ENCODE peak calls at places on chromosome 14, in seven cellular contexts. K is A549; Z is uterus; B is upper lobe of right lung; U is CD8-positive, alpha-beta T cell; X is RWPE2; V is Panc1. J is an unnamed sample.

GRCh38 chr14:33488547-33488946 is 462.3 kb downstream of the EGLN3 start:
- DNase-seq in U (no peak), X (no peak), V (no peak), B (no peak), K (no peak), Z (no peak), J (no peak)

GRCh38 chr14:70934502-70935134 is 27.4 kb downstream of the PCNX1 start:
- DNase-seq in K (no peak), B (no peak), U (no peak), Z (no peak), V (no peak), X (no peak), J (no peak)

GRCh38 chr14:74401504-74402241 is 24.3 kb downstream of the SYNDIG1L start:
- DNase-seq in B (no peak), Z (no peak), K (no peak), X (peak; percentile 68), U (peak; percentile 61), V (no peak), J (peak; percentile 91)

GRCh38 chr14:22319526-22320352 is 269.3 kb downstream of the DAD1 start:
- DNase-seq in V (no peak), K (peak; percentile 73), Z (peak; percentile 57), B (no peak), U (no peak), X (no peak), J (peak; percentile 82)

GRCh38 chr14:35229495-35230089 is 62.6 kb upstream of the PSMA6 start:
- DNase-seq in V (no peak), X (no peak), U (no peak), Z (no peak), B (no peak), K (no peak), J (no peak)

GRCh38 chr14:92690171-92691011 is 58.0 kb downstream of the LGMN start:
- DNase-seq in K (peak; percentile 76), X (peak; percentile 76), U (no peak), B (peak; percentile 67), Z (peak; percentile 40), V (no peak), J (peak; percentile 75)

GRCh38 chr14:61608245-61609142 is 86.8 kb upstream of the HIF1A start:
- DNase-seq in V (no peak), Z (no peak), B (no peak), U (no peak), X (no peak), K (no peak), J (no peak)

GRCh38 chr14:70020350-70021170 is 141.3 kb downstream of the SMOC1 start:
- DNase-seq in X (peak; percentile 44), U (no peak), K (no peak), Z (no peak), B (no peak), V (no peak), J (no peak)

GRCh38 chr14:98580131-98580678 is 691.8 kb downstream of the BCL11B start:
- DNase-seq in U (peak; percentile 7), B (no peak), V (no peak), X (no peak), K (no peak), Z (no peak), J (peak; percentile 69)

GRCh38 chr14:36241183-36241582 is 64.7 kb upstream of the PTCSC3 start:
- DNase-seq in U (no peak), V (no peak), B (no peak), K (no peak), X (no peak), Z (no peak), J (no peak)

GRCh38 chr14:35088514-35088913 is 33.3 kb downstream of the PPP2R3C start:
- DNase-seq in Z (no peak), X (no peak), B (no peak), U (no peak), V (no peak), K (no peak), J (no peak)

GRCh38 chr14:89486961-89487360 is 69.9 kb upstream of the FOXN3 start:
- DNase-seq in B (no peak), Z (no peak), V (no peak), K (no peak), X (no peak), U (no peak), J (no peak)

GRCh38 chr14:57498659-57499058 is 5.0 kb upstream of the CCDC198 start:
- DNase-seq in B (no peak), U (no peak), Z (no peak), X (no peak), K (no peak), V (no peak), J (no peak)

GRCh38 chr14:24398943-24399801 is at the start of gene NYNRIN:
- DNase-seq in V (no peak), K (no peak), U (peak; percentile 41), B (peak; percentile 74), Z (peak; percentile 62), X (no peak), J (peak; percentile 85)

GRCh38 chr14:90829677-90830076 is 13.4 kb upstream of the TTC7B start:
- DNase-seq in X (peak; percentile 65), Z (no peak), B (peak; percentile 44), V (no peak), U (no peak), K (no peak), J (no peak)

GRCh38 chr14:90831821-90832220 is 15.6 kb upstream of the TTC7B start:
- DNase-seq in K (no peak), U (no peak), X (peak; percentile 33), V (no peak), B (peak; percentile 48), Z (no peak), J (no peak)

GRCh38 chr14:90830931-90831701 is 14.9 kb upstream of the TTC7B start:
- DNase-seq in Z (no peak), B (peak; percentile 60), U (no peak), X (peak; percentile 56), K (no peak), V (no peak), J (peak; percentile 41)

GRCh38 chr14:90827919-90828610 is 11.8 kb upstream of the TTC7B start:
- DNase-seq in V (peak; percentile 12), Z (peak; percentile 92), K (peak; percentile 81), U (peak; percentile 89), B (peak; percentile 96), X (peak; percentile 94), J (peak; percentile 98)

GRCh38 chr14:90828642-90829487 is 12.6 kb upstream of the TTC7B start:
- DNase-seq in U (no peak), V (no peak), B (peak; percentile 31), Z (peak; percentile 32), X (peak; percentile 26), K (no peak), J (no peak)
- H3K27ac ChIP-seq in U (peak overlapping the region; percentile 34), V (peak overlapping the region; percentile 86), B (peak overlapping the region; percentile 82), Z (peak overlapping the region; percentile 78), X (no peak overlapping the region), K (no peak overlapping the region), J (no peak overlapping the region)

GRCh38 chr14:99808515-99808914 is 15.3 kb downstream of the EML1 start:
- DNase-seq in B (no peak), X (no peak), K (no peak), V (no peak), U (no peak), Z (peak; percentile 4), J (no peak)
- H3K27ac ChIP-seq in B (no peak overlapping the region), X (no peak overlapping the region), K (no peak overlapping the region), V (no peak overlapping the region), U (no peak overlapping the region), Z (peak overlapping the region; percentile 78), J (no peak overlapping the region)

GRCh38 chr14:64715146-64715627 is 11.0 kb downstream of the PLEKHG3 start:
- DNase-seq in K (no peak), U (no peak), X (peak; percentile 23), Z (no peak), B (no peak), V (no peak), J (peak; percentile 56)

GRCh38 chr14:64713677-64714076 is 9.5 kb downstream of the PLEKHG3 start:
- DNase-seq in U (no peak), K (no peak), Z (no peak), X (no peak), V (no peak), B (no peak), J (no peak)

GRCh38 chr14:64714432-64715025 is 10.3 kb downstream of the PLEKHG3 start:
- DNase-seq in X (peak; percentile 23), B (no peak), K (no peak), Z (no peak), V (no peak), U (no peak), J (peak; percentile 29)

GRCh38 chr14:64717870-64718269 is 13.6 kb downstream of the PLEKHG3 start:
- DNase-seq in Z (no peak), V (no peak), X (peak; percentile 66), B (no peak), K (peak; percentile 56), U (no peak), J (peak; percentile 41)

DNA sequence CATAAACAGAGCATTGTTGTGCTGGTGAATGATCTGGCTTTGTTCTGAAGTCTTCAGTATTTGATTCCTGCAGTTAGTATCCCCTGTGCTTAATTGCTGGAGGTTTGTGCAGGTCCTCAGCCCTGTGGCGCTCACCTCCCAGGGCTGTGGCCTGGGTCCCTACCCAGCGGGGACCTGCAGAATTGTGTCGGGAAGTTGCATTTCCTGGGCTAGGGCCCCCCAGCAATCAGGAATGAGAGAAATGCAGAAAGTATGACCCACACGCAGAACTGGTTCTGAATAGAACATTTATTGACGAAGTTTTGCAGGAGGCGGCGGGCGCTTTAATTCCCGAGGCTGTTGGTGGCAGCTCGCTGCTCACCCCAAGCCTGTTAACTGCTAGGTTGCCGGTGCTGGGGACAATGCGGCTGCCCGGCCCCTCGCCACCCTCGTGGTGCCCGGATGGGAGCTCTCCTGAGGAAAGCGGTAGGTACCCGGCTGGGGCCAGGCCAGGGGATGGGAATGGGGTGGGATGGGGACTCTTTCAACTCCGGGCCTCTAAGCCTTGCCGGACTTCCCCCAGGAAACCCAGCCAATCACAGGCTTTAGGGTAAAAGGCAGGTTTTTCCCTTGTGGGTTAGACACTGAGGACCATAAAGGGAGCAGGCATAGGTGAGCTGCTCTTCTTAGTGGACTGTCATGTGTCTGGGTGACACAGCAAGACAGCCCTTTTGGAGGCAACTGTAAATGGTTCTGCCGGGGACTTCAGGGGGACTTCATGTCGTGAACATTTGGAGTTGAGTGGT is 11.6 kb downstream of the PLEKHG3 start:
- DNase-seq in K (no peak), V (no peak), B (no peak), U (no peak), X (peak; percentile 77), Z (no peak), J (peak; percentile 85)
- H3K27ac ChIP-seq in K (no peak overlapping the region), V (peak overlapping the region; percentile 46), B (peak overlapping the region; percentile 51), U (no peak overlapping the region), X (peak overlapping the region; percentile 93), Z (peak overlapping the region; percentile 77), J (no peak overlapping the region)

DNA sequence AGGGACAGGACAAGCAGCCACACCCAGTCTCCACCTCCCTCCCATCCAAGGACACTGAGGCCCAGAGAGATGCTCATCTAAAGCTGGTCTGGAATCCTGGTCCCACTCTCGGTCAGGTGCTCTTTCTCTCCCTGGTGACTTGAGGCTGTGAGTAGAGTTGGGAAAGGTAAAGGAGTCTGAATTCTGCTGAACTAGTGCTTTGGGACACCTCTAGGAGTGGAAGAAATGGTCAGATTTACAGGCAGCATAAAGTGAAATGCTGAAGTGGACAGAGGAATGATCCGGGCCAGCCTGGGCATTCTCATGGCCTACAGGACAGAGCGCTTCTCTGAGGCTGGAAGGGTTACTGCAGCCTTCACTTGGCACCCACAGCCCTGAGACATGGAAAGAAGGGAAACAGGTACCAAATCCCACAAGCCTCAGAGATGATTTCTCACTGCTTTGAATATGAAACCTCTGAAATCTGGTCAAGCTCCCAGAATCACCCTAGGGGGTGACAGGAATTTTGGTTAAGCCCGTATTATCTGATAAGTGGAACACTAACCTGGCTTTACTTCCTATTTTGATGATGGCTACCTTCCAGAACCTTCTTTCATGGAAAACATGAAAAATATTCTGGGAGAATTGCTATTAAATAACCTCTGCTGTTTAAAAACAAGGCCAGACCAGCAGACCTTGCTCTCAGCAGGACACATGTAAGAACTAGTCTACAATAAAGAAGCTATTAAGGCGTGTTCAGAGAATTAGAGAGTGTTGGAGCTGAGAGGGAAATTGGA is 281.7 kb downstream of the ZFP36L1 start:
- DNase-seq in B (no peak), K (no peak), V (no peak), U (no peak), X (no peak), Z (peak; percentile 67), J (no peak)
- H3K27ac ChIP-seq in B (no peak overlapping the region), K (peak overlapping the region; percentile 50), V (no peak overlapping the region), U (no peak overlapping the region), X (peak overlapping the region; percentile 82), Z (peak overlapping the region; percentile 92), J (no peak overlapping the region)

J was measured in endodermal cell.